ENCODE peak calls at places on chromosomes 11 and 22, in seven cellular contexts. One of them, this sample, is unnamed.

GRCh38 chr22:20243545-20244249 is 24.4 kb downstream of the RTN4R start:
- DNase-seq in spleen: peak
- DNase-seq in transverse colon: peak
- DNase-seq in HL-60: peak
- DNase-seq in SK-N-SH: peak
- DNase-seq in stomach: peak
- DNase-seq in K562: peak
- DNase-seq in this sample: no peak

GRCh38 chr22:22030493-22031182 is 48.1 kb upstream of the TOP3B start:
- DNase-seq in spleen: peak
- DNase-seq in transverse colon: peak
- DNase-seq in HL-60: no peak
- DNase-seq in SK-N-SH: peak
- DNase-seq in stomach: no peak
- DNase-seq in K562: peak
- DNase-seq in this sample: peak

GRCh38 chr11:101880208-101880607 is 34.6 kb upstream of the CEP126 start:
- DNase-seq in spleen: no peak
- DNase-seq in transverse colon: no peak
- DNase-seq in HL-60: no peak
- DNase-seq in SK-N-SH: peak
- DNase-seq in stomach: no peak
- DNase-seq in K562: peak
- DNase-seq in this sample: no peak

GRCh38 chr11:96272542-96273306 is 70.3 kb downstream of the MAML2 start:
- DNase-seq in spleen: no peak
- DNase-seq in transverse colon: no peak
- DNase-seq in HL-60: no peak
- DNase-seq in SK-N-SH: no peak
- DNase-seq in stomach: peak
- DNase-seq in K562: no peak
- DNase-seq in this sample: no peak

GRCh38 chr11:104897891-104898684 is at the start of gene CASP12:
- DNase-seq in spleen: no peak
- DNase-seq in transverse colon: no peak
- DNase-seq in HL-60: no peak
- DNase-seq in SK-N-SH: no peak
- DNase-seq in stomach: no peak
- DNase-seq in K562: no peak
- DNase-seq in this sample: no peak

GRCh38 chr11:3200388-3201111 is 18.1 kb downstream of the MRGPRG start:
- DNase-seq in spleen: no peak
- DNase-seq in transverse colon: peak
- DNase-seq in HL-60: no peak
- DNase-seq in SK-N-SH: no peak
- DNase-seq in stomach: no peak
- DNase-seq in K562: no peak
- DNase-seq in this sample: no peak

GRCh38 chr11:111540114-111540920 is at the start of gene LAYN:
- DNase-seq in spleen: peak
- DNase-seq in transverse colon: peak
- DNase-seq in HL-60: no peak
- DNase-seq in SK-N-SH: peak
- DNase-seq in stomach: peak
- DNase-seq in K562: no peak
- DNase-seq in this sample: no peak

GRCh38 chr11:70680781-70681281 is 282.5 kb downstream of the CTTN start:
- DNase-seq in spleen: peak
- DNase-seq in transverse colon: no peak
- DNase-seq in HL-60: no peak
- DNase-seq in SK-N-SH: no peak
- DNase-seq in stomach: no peak
- DNase-seq in K562: no peak
- DNase-seq in this sample: no peak

GRCh38 chr11:113351490-113351889 is 36.1 kb upstream of the ANKK1 start:
- DNase-seq in spleen: no peak
- DNase-seq in transverse colon: no peak
- DNase-seq in HL-60: no peak
- DNase-seq in SK-N-SH: no peak
- DNase-seq in stomach: no peak
- DNase-seq in K562: no peak
- DNase-seq in this sample: no peak

GRCh38 chr11:44065161-44065571 is 904 bp upstream of the ACCS start:
- DNase-seq in spleen: no peak
- DNase-seq in transverse colon: no peak
- DNase-seq in HL-60: no peak
- DNase-seq in SK-N-SH: no peak
- DNase-seq in stomach: no peak
- DNase-seq in K562: no peak
- DNase-seq in this sample: no peak

GRCh38 chr11:1281326-1281973 is 28.0 kb downstream of the TOLLIP start:
- DNase-seq in spleen: peak
- DNase-seq in transverse colon: no peak
- DNase-seq in HL-60: no peak
- DNase-seq in SK-N-SH: no peak
- DNase-seq in stomach: no peak
- DNase-seq in K562: no peak
- DNase-seq in this sample: no peak

GRCh38 chr22:22060200-22061084 is 77.9 kb upstream of the TOP3B start:
- DNase-seq in spleen: peak
- DNase-seq in transverse colon: peak
- DNase-seq in HL-60: peak
- DNase-seq in SK-N-SH: peak
- DNase-seq in stomach: no peak
- DNase-seq in K562: peak
- DNase-seq in this sample: peak

GRCh38 chr11:131980199-131980598 is 609.8 kb downstream of the NTM start:
- DNase-seq in spleen: no peak
- DNase-seq in transverse colon: no peak
- DNase-seq in HL-60: no peak
- DNase-seq in SK-N-SH: peak
- DNase-seq in stomach: no peak
- DNase-seq in K562: no peak
- DNase-seq in this sample: no peak

GRCh38 chr11:47052165-47052564 is 115.6 kb downstream of the CSTPP1 start:
- DNase-seq in spleen: no peak
- DNase-seq in transverse colon: no peak
- DNase-seq in HL-60: no peak
- DNase-seq in SK-N-SH: no peak
- DNase-seq in stomach: no peak
- DNase-seq in K562: no peak
- DNase-seq in this sample: no peak

GRCh38 chr11:91585035-91585801 is 639.4 kb upstream of the FAT3 start:
- DNase-seq in spleen: no peak
- DNase-seq in transverse colon: no peak
- DNase-seq in HL-60: no peak
- DNase-seq in SK-N-SH: no peak
- DNase-seq in stomach: no peak
- DNase-seq in K562: no peak
- DNase-seq in this sample: no peak

GRCh38 chr11:34052608-34053160 is 1.2 kb downstream of the CAPRIN1 start:
- DNase-seq in spleen: peak
- DNase-seq in transverse colon: peak
- DNase-seq in HL-60: no peak
- DNase-seq in SK-N-SH: peak
- DNase-seq in stomach: peak
- DNase-seq in K562: peak
- DNase-seq in this sample: no peak

GRCh38 chr11:12569499-12570040 is 104.7 kb upstream of the TEAD1 start:
- DNase-seq in spleen: no peak
- DNase-seq in transverse colon: no peak
- DNase-seq in HL-60: no peak
- DNase-seq in SK-N-SH: no peak
- DNase-seq in stomach: no peak
- DNase-seq in K562: no peak
- DNase-seq in this sample: no peak

GRCh38 chr11:73167555-73167954 is 25.4 kb upstream of the FCHSD2 start:
- DNase-seq in spleen: peak
- DNase-seq in transverse colon: no peak
- DNase-seq in HL-60: no peak
- DNase-seq in SK-N-SH: no peak
- DNase-seq in stomach: no peak
- DNase-seq in K562: no peak
- DNase-seq in this sample: no peak

GRCh38 chr11:112525270-112525669 is 264.6 kb upstream of the PLET1 start:
- DNase-seq in spleen: no peak
- DNase-seq in transverse colon: peak
- DNase-seq in HL-60: peak
- DNase-seq in SK-N-SH: no peak
- DNase-seq in stomach: no peak
- DNase-seq in K562: no peak
- DNase-seq in this sample: no peak

GRCh38 chr11:115197433-115197832 is 306.8 kb downstream of the CADM1 start:
- DNase-seq in spleen: no peak
- DNase-seq in transverse colon: no peak
- DNase-seq in HL-60: no peak
- DNase-seq in SK-N-SH: no peak
- DNase-seq in stomach: no peak
- DNase-seq in K562: no peak
- DNase-seq in this sample: no peak

GRCh38 chr11:1460396-1460795 is 26.2 kb downstream of the MOB2 start:
- DNase-seq in spleen: no peak
- DNase-seq in transverse colon: peak
- DNase-seq in HL-60: no peak
- DNase-seq in SK-N-SH: no peak
- DNase-seq in stomach: peak
- DNase-seq in K562: no peak
- DNase-seq in this sample: no peak

GRCh38 chr11:114883472-114883871 is 205.1 kb downstream of the NXPE2 start:
- DNase-seq in spleen: no peak
- DNase-seq in transverse colon: no peak
- DNase-seq in HL-60: no peak
- DNase-seq in SK-N-SH: no peak
- DNase-seq in stomach: no peak
- DNase-seq in K562: no peak
- DNase-seq in this sample: no peak

DNA sequence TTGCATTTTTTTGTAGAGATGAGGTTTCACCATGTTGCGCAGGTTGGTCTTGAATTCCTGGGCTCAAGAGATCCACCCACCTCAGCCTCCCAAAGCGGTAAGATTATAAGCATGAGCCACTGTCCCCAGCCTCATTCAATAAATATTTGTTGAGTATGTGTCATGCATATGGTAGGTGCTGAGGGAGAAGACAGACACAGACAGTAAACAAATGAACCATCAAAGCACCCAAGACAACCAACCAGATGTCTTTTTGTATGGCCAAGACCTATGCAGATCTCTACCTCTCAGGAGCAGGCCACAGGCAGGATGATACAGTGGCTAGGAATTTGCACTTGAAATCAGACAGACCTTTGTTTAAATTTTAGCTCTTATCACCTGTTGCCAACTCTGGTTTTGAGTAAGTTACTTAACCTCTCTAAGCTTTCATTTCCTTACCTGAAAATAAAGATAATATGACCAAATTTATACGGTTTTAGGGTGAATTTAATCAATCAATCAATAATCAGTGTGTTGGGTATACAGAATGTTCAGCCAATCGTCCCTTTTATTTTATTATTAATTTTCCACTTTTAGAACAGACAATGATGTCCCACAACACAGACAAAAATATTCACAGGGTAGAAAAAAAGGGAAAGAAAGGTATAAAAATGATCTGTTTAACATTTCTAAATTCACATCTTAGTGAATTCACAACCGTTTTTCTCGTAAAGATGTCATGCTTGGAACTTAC is 128.2 kb downstream of the SGSM3 start:
- DNase-seq in spleen: no peak
- DNase-seq in transverse colon: no peak
- DNase-seq in HL-60: no peak
- DNase-seq in SK-N-SH: no peak
- DNase-seq in stomach: no peak
- DNase-seq in K562: no peak
- DNase-seq in this sample: peak
- H3K4me3 ChIP-seq in spleen: no peak
- H3K4me3 ChIP-seq in transverse colon: no peak
- H3K4me3 ChIP-seq in HL-60: no peak
- H3K4me3 ChIP-seq in SK-N-SH: no peak
- H3K4me3 ChIP-seq in stomach: no peak
- H3K4me3 ChIP-seq in K562: no peak
- H3K4me3 ChIP-seq in this sample: no peak

GRCh38 chr22:50343541-50343935 is 411 bp downstream of the PPP6R2 start:
- DNase-seq in spleen: no peak
- DNase-seq in transverse colon: no peak
- DNase-seq in HL-60: peak
- DNase-seq in SK-N-SH: no peak
- DNase-seq in stomach: no peak
- DNase-seq in K562: no peak
- DNase-seq in this sample: no peak
- TF ChIP-seq POLR2AphosphoS5 in spleen: no peak
- TF ChIP-seq POLR2AphosphoS5 in transverse colon: no peak
- TF ChIP-seq POLR2AphosphoS5 in HL-60: no peak
- TF ChIP-seq POLR2AphosphoS5 in SK-N-SH: no peak
- TF ChIP-seq POLR2AphosphoS5 in stomach: no peak
- TF ChIP-seq POLR2AphosphoS5 in K562: no peak
- TF ChIP-seq POLR2AphosphoS5 in this sample: no peak

DNA sequence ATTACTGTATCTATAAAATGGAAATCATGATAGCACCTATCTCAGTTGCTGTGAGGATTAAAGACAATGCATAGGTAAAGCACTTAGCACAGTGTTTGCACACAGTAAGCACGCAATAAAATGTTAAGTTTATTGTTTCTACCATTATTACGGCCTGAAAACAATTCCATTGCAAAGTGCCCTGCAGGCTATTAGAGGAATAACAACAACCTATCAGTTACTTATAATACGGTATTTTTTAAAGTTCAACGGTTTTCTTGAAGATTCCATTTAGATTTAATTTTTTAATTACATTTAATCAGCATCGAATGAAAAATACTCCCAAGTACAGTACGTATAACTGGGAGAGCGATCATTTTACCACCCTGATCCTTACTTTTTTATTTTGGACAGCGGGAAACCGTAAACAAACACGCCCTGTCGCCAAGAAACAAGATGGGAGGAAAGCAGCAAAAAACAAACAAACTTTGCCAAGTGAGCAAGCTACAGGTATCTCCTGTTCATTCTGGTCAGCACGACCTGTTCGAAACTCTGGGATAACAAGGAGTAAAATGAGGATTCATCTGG is 892 bp downstream of the SLC36A4 start:
- DNase-seq in spleen: no peak
- DNase-seq in transverse colon: no peak
- DNase-seq in HL-60: no peak
- DNase-seq in SK-N-SH: peak
- DNase-seq in stomach: no peak
- DNase-seq in K562: no peak
- DNase-seq in this sample: no peak
- TF ChIP-seq CTCF in spleen: no peak
- TF ChIP-seq CTCF in transverse colon: peak
- TF ChIP-seq CTCF in HL-60: no peak
- TF ChIP-seq CTCF in SK-N-SH: peak
- TF ChIP-seq CTCF in stomach: peak
- TF ChIP-seq CTCF in K562: no peak
- TF ChIP-seq CTCF in this sample: peak

DNA sequence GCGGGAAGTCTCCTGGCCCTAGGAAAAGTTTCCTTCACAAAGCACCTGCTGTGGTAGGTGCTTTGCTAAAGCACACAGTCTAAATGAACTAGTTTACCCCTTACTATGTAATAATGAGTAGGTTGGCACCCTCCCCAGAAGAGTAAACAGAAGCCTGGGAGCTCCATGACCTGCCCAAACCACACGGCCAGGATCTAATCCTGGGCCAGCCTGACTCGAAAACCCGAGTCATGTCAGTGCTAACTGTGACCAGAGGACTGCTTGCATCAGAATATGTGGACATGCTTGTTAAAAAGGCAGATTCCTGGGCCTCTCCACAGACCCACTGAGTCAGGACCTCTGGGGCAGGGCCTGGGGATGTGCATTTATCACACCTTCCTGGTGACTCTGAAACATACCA is 67.7 kb downstream of the PANX1 start:
- DNase-seq in spleen: no peak
- DNase-seq in transverse colon: no peak
- DNase-seq in HL-60: no peak
- DNase-seq in SK-N-SH: no peak
- DNase-seq in stomach: peak
- DNase-seq in K562: no peak
- DNase-seq in this sample: no peak
- H3K4me3 ChIP-seq in spleen: no peak
- H3K4me3 ChIP-seq in transverse colon: no peak
- H3K4me3 ChIP-seq in HL-60: no peak
- H3K4me3 ChIP-seq in SK-N-SH: no peak
- H3K4me3 ChIP-seq in stomach: no peak
- H3K4me3 ChIP-seq in K562: no peak
- H3K4me3 ChIP-seq in this sample: no peak

This sample was measured in Panc1.